ENCODE peak calls at places on chromosomes 16 and 17, in six cellular contexts. W is GM23338, S is sigmoid colon, A is breast epithelium, J is spleen, H is stomach. O is an unnamed sample. For H3K4me1, the result is how much of the 10 kb centered on the place peaks cover.

GRCh38 chr16:31451681-31452351 is 7.5 kb upstream of the ARMC5 start:
- DNase-seq in A (no peak), W (peak), H (peak), J (no peak), S (peak), O (no peak)

GRCh38 chr17:50096092-50096491 is 941 bp downstream of the PDK2 start:
- DNase-seq in H (peak), W (no peak), S (no peak), A (no peak), J (no peak), O (no peak)

GRCh38 chr17:28641579-28641978 is 3.4 kb downstream of the BLTP2 start:
- DNase-seq in W (no peak), A (no peak), J (no peak), H (no peak), S (no peak), O (no peak)

GRCh38 chr16:48622456-48623303 is 12.7 kb upstream of the N4BP1 start:
- DNase-seq in H (peak), A (no peak), W (no peak), J (peak), S (peak), O (no peak)

GRCh38 chr17:79008666-79009387 is 737 bp downstream of the CANT1 start:
- DNase-seq in A (no peak), J (peak), W (no peak), S (peak), H (no peak), O (no peak)

GRCh38 chr17:52287611-52288010 is 129.1 kb upstream of the CA10 start:
- DNase-seq in S (no peak), W (no peak), A (no peak), J (no peak), H (no peak), O (no peak)

GRCh38 chr16:17866991-17867390 is 396.2 kb upstream of the XYLT1 start:
- DNase-seq in W (no peak), H (no peak), A (no peak), S (no peak), J (no peak), O (peak)

GRCh38 chr17:31310260-31310659 is 3.6 kb downstream of the EVI2B start:
- DNase-seq in W (no peak), H (no peak), J (no peak), S (no peak), A (no peak), O (no peak)

GRCh38 chr16:9843424-9844013 is 338.7 kb downstream of the GRIN2A start:
- DNase-seq in W (no peak), J (no peak), S (no peak), A (no peak), H (no peak), O (no peak)

GRCh38 chr16:8936421-8936820 is 27.3 kb downstream of the USP7 start:
- DNase-seq in W (peak), J (peak), A (no peak), H (peak), S (no peak), O (no peak)

GRCh38 chr17:27879987-27880608 is 13.1 kb downstream of the LYRM9 start:
- DNase-seq in H (peak), J (peak), A (peak), W (peak), S (peak), O (no peak)

GRCh38 chr17:80360396-80360795 is 54.6 kb upstream of the ENDOV start:
- DNase-seq in H (no peak), A (no peak), S (peak), J (peak), W (no peak), O (no peak)

GRCh38 chr17:32015245-32016013 is 8.2 kb downstream of the LRRC37B start:
- DNase-seq in J (peak), S (no peak), A (no peak), H (no peak), W (no peak), O (no peak)

GRCh38 chr17:5695480-5695879 is 111.2 kb upstream of the NLRP1 start:
- DNase-seq in A (no peak), H (no peak), W (peak), S (no peak), J (no peak), O (no peak)

GRCh38 chr16:83878838-83879237 is 20.1 kb upstream of the MLYCD start:
- DNase-seq in S (no peak), J (no peak), H (no peak), A (no peak), W (peak), O (no peak)

GRCh38 chr17:32596206-32596605 is 109.4 kb downstream of the CDK5R1 start:
- DNase-seq in A (no peak), J (no peak), H (no peak), S (no peak), W (no peak), O (no peak)

GRCh38 chr17:65103896-65104295 is 33.3 kb upstream of the RGS9 start:
- DNase-seq in S (peak), J (no peak), H (no peak), W (no peak), A (no peak), O (no peak)

GRCh38 chr17:72219824-72220473 is 99.1 kb downstream of the SOX9 start:
- DNase-seq in H (no peak), S (no peak), W (peak), J (no peak), A (no peak), O (no peak)

GRCh38 chr16:49643429-49644142 is 212.3 kb downstream of the ZNF423 start:
- DNase-seq in W (no peak), J (peak), H (no peak), A (no peak), S (no peak), O (no peak)

GRCh38 chr17:73630531-73630930 is 13.7 kb downstream of the SDK2 start:
- DNase-seq in H (no peak), A (no peak), J (peak), W (no peak), S (peak), O (no peak)

GRCh38 chr17:78883533-78884131 is 19.4 kb downstream of the CEP295NL start:
- DNase-seq in H (peak), S (peak), A (peak), J (peak), W (peak), O (peak)

GRCh38 chr17:81068411-81068810 is 33.5 kb downstream of the BAIAP2 start:
- DNase-seq in A (no peak), W (no peak), H (no peak), S (no peak), J (no peak), O (no peak)

GRCh38 chr16:51150159-51150893 is 744 bp downstream of the SALL1 start:
- DNase-seq in H (no peak), J (no peak), A (no peak), W (peak), S (no peak), O (no peak)

GRCh38 chr17:39943702-39944392 is 16.3 kb downstream of the LRRC3C start:
- DNase-seq in J (no peak), A (peak), W (no peak), S (no peak), H (no peak), O (no peak)

GRCh38 chr17:29664743-29665479 is 42.2 kb upstream of the CORO6 start:
- DNase-seq in A (no peak), S (no peak), W (no peak), H (no peak), J (no peak), O (no peak)

GRCh38 chr17:6667516-6667915 is 16.0 kb downstream of the C17orf100 start:
- DNase-seq in H (no peak), A (no peak), J (no peak), W (no peak), S (no peak), O (no peak)

GRCh38 chr17:74852237-74853047 is 7.2 kb downstream of the GRIN2C start:
- DNase-seq in S (no peak), H (no peak), W (peak), A (no peak), J (no peak), O (no peak)

GRCh38 chr16:15996432-15997109 is 47.2 kb downstream of the ABCC1 start:
- DNase-seq in H (peak), W (no peak), J (no peak), S (peak), A (no peak), O (no peak)

GRCh38 chr17:43823350-43824084 is 9.4 kb downstream of the MPP3 start:
- DNase-seq in A (peak), J (peak), S (peak), W (no peak), H (peak), O (no peak)

GRCh38 chr16:9092963-9093477 is 1.6 kb downstream of the HAPSTR1 start:
- DNase-seq in S (peak), A (no peak), H (peak), J (peak), W (peak), O (no peak)

GRCh38 chr17:72358465-72358864 is 237.6 kb downstream of the SOX9 start:
- DNase-seq in S (no peak), W (no peak), A (no peak), H (no peak), J (no peak), O (no peak)

GRCh38 chr17:62705781-62706597 is 78.5 kb downstream of the MRC2 start:
- DNase-seq in J (peak), W (peak), H (no peak), A (no peak), S (peak), O (no peak)

GRCh38 chr17:79632432-79632735 is 21.5 kb upstream of the RBFOX3 start:
- DNase-seq in W (no peak), J (peak), A (no peak), S (peak), H (peak), O (no peak)

DNA sequence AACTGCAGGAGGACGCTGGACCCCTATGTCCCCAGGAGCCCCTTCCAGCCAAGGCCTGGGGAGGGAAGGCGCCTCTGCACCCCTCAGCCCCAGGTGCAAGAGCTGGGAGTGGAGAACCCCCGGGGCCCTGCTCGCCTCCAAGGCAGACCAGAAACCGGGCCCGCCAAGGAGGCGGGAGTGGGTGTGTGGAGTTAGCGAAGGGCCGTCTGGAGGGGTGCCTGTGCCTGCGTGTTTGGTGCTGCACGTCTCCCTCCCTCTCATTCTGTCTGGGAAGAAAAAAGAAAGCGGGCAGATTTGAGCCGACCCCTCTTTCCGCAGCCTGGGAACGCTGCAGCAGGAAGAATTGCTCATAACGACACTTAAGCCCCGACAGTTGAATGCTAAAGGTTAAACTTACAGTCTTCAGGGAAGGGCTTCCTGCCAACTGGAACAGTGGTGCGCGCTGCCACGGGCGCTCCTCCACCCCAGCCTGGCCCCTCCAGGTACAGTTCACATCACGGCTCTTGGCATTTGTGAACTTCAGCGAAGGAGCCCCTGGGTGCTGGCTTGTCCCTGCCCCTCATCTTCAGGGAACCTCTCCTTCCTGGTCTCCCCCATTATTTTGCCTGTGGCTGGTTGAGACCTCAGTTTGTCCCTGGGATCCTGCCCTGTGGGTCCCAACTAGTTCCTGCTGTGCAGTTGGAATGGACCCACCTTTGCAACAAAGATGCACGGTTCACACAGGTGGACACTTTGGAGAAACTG is 19.2 kb upstream of the ZFHX3 start:
- DNase-seq in A (no peak), W (no peak), J (no peak), S (peak), H (no peak), O (no peak)
- TF ChIP-seq POLR2AphosphoS5 in A (no peak), W (no peak), J (no peak), S (peak), H (peak), O (no peak)

DNA sequence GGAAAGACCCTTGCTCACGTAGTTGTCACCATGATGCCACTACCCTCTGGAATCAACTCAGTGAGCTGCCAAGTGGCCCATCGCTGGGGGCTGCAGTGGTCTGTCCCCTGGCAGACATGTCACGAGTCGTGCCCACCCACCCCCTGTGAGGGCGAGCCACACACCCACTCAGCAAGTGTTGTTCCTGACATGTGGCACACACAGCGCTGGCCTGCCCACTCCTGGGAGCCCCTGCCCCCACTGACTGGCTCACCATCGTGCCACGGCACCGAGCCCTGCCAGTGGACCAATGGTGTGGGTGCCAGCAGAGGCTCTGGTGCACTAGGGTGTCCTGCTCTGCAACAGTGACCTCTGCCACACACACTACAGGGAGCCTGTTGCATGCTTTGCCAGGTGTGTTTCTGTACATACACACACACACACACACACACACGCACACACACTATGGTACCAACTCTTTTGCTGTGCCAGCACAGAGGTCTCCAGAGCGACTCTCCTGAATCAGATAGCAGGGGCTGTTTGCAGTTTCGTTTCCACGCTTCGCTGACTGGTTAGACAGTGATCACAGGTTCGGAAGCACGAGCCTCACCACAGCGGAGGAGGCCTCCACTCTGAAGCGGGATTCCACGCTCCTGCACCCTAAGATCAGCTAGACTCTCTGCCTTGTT is 7.7 kb downstream of the RTN4RL1 start:
- DNase-seq in S (no peak), H (no peak), J (no peak), A (no peak), W (no peak), O (no peak)
- H3K4me1 ChIP-seq in S (under half), H (under half), J (under half), A (under half), W (under half), O (under half)

GRCh38 chr17:8435245-8436168 is at the start of gene NDEL1:
- DNase-seq in A (peak), H (peak), S (peak), W (peak), J (peak), O (peak)

GRCh38 chr17:8426094-8426720 is 9.5 kb upstream of the NDEL1 start:
- DNase-seq in W (no peak), A (no peak), J (no peak), S (no peak), H (no peak), O (no peak)

GRCh38 chr17:8436169-8436932 is 667 bp downstream of the NDEL1 start:
- DNase-seq in W (peak), S (peak), J (peak), A (peak), H (peak), O (no peak)

GRCh38 chr17:8426802-8427201 is 8.9 kb upstream of the NDEL1 start:
- DNase-seq in H (no peak), S (no peak), J (no peak), W (peak), A (no peak), O (no peak)

DNA sequence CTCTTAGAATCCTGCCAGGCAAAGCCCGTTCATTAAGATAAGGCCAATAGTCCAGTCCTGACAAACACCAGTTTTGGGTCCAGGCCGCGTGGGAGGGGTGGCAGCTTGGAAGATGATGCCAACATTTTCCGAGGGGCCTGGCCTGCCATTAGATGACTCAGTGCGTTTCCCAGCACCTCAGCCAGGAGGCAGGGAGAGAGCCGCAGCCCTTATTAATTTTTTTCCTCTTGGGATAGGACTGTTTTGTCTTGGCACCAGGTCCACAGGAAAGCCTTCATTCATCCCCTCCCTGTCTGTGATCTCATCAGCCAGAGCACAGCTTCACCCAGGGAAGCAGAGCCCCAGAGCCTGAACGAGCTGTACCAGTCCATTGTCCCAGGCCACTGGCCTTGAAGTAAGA is 4.7 kb upstream of the NDEL1 start:
- DNase-seq in J (no peak), H (no peak), A (peak), S (peak), W (no peak), O (peak)
- TF ChIP-seq POLR2AphosphoS5 in J (no peak), H (no peak), A (peak), S (peak), W (no peak), O (no peak)

DNA sequence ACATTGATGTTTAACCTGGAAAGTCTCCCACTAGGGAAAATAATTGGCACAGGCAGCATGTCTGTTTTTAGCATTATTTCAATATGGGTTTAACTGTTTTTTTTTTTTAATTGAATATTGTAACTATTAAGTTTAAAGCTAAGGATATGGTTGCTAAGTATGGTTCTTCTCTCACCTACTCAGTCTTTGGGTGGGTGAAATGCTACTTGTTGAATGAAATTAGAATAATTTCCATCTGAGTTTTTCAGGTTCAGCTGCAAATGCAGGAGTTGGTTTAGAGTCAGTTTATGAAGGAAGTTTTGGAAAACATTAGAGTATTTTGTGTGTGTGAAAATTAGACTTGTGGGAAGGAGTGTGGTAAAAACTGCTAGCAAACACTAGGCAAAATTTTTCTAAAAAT is 93.5 kb downstream of the PRKCA start:
- DNase-seq in W (no peak), S (no peak), J (no peak), H (no peak), A (no peak), O (no peak)
- H3K4me1 ChIP-seq in W (under half), S (under half), J (under half), H (under half), A (under half), O (under half)

GRCh38 chr17:63821809-63822208 is 5.4 kb upstream of the PSMC5 start:
- DNase-seq in H (no peak), S (no peak), W (no peak), J (no peak), A (no peak), O (no peak)
- TF ChIP-seq POLR2AphosphoS5 in H (no peak), S (no peak), W (no peak), J (no peak), A (no peak), O (no peak)

GRCh38 chr17:18248811-18249210 is 9.7 kb downstream of the FLII start:
- DNase-seq in W (no peak), S (no peak), J (no peak), H (no peak), A (no peak), O (no peak)
- H3K4me1 ChIP-seq in W (under half), S (under half), J (under half), H (under half), A (under half), O (under half)

DNA sequence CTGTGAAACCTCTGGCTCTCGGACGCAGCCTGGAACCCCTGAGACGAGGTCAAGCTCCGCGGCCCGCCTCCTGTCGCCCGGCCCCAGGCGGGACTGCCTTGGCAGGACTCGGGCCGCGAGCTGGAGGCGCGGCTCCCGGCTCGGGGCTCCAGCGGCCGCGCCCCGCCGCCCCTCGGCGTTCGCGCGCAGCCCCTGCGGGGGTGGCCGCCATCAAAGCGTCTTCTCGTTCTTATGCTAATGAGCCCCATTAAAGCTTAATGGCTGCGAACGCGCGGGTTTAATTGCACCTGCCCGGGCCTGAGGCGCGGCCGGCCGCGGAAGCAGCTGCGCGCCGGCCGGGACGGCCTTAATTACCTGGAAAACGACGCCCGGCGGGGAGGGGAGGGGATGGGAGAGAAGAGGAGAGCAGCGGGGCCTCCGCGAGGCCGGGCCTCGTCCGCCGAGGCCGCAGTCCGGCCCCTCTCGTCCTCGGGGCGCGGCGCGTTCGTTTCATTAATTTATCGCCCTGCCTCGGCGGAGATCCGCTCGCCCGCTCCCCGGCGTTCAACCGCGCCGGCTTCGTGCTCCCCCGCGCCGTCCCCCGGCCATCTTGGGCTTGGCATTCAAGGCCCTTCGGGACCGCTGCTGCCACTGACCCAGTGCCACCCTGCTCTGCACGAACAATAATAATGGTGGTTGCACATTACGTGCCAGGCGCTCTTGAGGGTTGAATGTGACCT is 19.2 kb downstream of the RAI1 start:
- DNase-seq in J (no peak), A (no peak), H (peak), S (no peak), W (peak), O (no peak)
- TF ChIP-seq POLR2AphosphoS5 in J (no peak), A (no peak), H (no peak), S (no peak), W (peak), O (no peak)

O was measured in vagina.